ENCODE peak calls at places on chromosomes 16 and 17, in four cellular contexts. One of them, this sample, is unnamed.

GRCh38 chr16:66370786-66371684 is 4.5 kb downstream of the CDH5 start:
- DNase-seq in activated CD8-positive, alpha-beta T cell treated with anti-CD3 and anti-CD28 coated beads for 36 hours: no peak
- DNase-seq in nephron progenitor cell: no peak
- DNase-seq in astrocyte of the cerebellum: no peak
- DNase-seq in this sample: no peak

GRCh38 chr17:12727076-12727750 is 61.5 kb downstream of the MYOCD start:
- DNase-seq in activated CD8-positive, alpha-beta T cell treated with anti-CD3 and anti-CD28 coated beads for 36 hours: no peak
- DNase-seq in astrocyte of the cerebellum: no peak
- DNase-seq in nephron progenitor cell: no peak
- DNase-seq in this sample: no peak

GRCh38 chr17:68382582-68383085 is 74.7 kb downstream of the WIPI1 start:
- DNase-seq in astrocyte of the cerebellum: no peak
- DNase-seq in nephron progenitor cell: no peak
- DNase-seq in activated CD8-positive, alpha-beta T cell treated with anti-CD3 and anti-CD28 coated beads for 36 hours: no peak
- DNase-seq in this sample: no peak

GRCh38 chr16:67023689-67024088 is 5.3 kb upstream of the CBFB start:
- DNase-seq in activated CD8-positive, alpha-beta T cell treated with anti-CD3 and anti-CD28 coated beads for 36 hours: no peak
- DNase-seq in nephron progenitor cell: no peak
- DNase-seq in astrocyte of the cerebellum: no peak
- DNase-seq in this sample: no peak

GRCh38 chr17:76631821-76632565 is 11.6 kb downstream of the ST6GALNAC1 start:
- DNase-seq in astrocyte of the cerebellum: no peak
- DNase-seq in nephron progenitor cell: no peak
- DNase-seq in activated CD8-positive, alpha-beta T cell treated with anti-CD3 and anti-CD28 coated beads for 36 hours: no peak
- DNase-seq in this sample: no peak

GRCh38 chr17:47735139-47735464 is 2.1 kb downstream of the TBX21 start:
- DNase-seq in activated CD8-positive, alpha-beta T cell treated with anti-CD3 and anti-CD28 coated beads for 36 hours: no peak
- DNase-seq in nephron progenitor cell: no peak
- DNase-seq in astrocyte of the cerebellum: no peak
- DNase-seq in this sample: no peak

GRCh38 chr17:33989357-33990148 is 265.5 kb upstream of the CCL2 start:
- DNase-seq in activated CD8-positive, alpha-beta T cell treated with anti-CD3 and anti-CD28 coated beads for 36 hours: no peak
- DNase-seq in nephron progenitor cell: no peak
- DNase-seq in astrocyte of the cerebellum: no peak
- DNase-seq in this sample: no peak

GRCh38 chr17:13269196-13269595 is 251.4 kb upstream of the ELAC2 start:
- DNase-seq in activated CD8-positive, alpha-beta T cell treated with anti-CD3 and anti-CD28 coated beads for 36 hours: no peak
- DNase-seq in astrocyte of the cerebellum: no peak
- DNase-seq in nephron progenitor cell: no peak
- DNase-seq in this sample: no peak

GRCh38 chr17:8900626-8901585 is 33.4 kb upstream of the PIK3R6 start:
- DNase-seq in activated CD8-positive, alpha-beta T cell treated with anti-CD3 and anti-CD28 coated beads for 36 hours: peak; percentile 65
- DNase-seq in astrocyte of the cerebellum: no peak
- DNase-seq in nephron progenitor cell: no peak
- DNase-seq in this sample: peak; percentile 84

GRCh38 chr16:80527297-80527696 is 13.5 kb upstream of the DYNLRB2 start:
- DNase-seq in nephron progenitor cell: peak; percentile 17
- DNase-seq in activated CD8-positive, alpha-beta T cell treated with anti-CD3 and anti-CD28 coated beads for 36 hours: peak; percentile 72
- DNase-seq in astrocyte of the cerebellum: no peak
- DNase-seq in this sample: no peak
- TF ChIP-seq CTCF in nephron progenitor cell: peak; percentile 51
- TF ChIP-seq CTCF in activated CD8-positive, alpha-beta T cell treated with anti-CD3 and anti-CD28 coated beads for 36 hours: peak; percentile 79
- TF ChIP-seq CTCF in astrocyte of the cerebellum: peak; percentile 46
- TF ChIP-seq CTCF in this sample: peak; percentile 77

DNA sequence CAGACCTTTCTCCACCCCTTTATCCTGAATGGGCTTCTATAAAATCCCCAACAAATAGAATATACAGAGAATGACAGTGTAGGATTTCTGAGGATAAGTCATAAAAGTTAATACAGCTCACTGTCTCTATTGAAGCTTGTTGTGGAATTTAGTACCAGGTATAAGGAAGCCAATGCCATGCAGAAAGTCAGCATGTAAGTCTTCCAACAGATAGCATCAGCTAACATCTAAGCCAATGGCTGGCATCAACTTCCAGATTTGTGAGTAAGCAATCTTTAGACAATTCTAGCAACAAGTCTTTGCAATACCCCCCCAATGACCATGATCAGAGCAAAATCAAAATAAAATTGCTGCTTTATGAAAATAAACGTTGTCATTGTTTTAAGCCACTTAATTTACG is 22.5 kb upstream of the LRRC37A3 start:
- DNase-seq in nephron progenitor cell: no peak
- DNase-seq in astrocyte of the cerebellum: no peak
- DNase-seq in activated CD8-positive, alpha-beta T cell treated with anti-CD3 and anti-CD28 coated beads for 36 hours: no peak
- DNase-seq in this sample: no peak
- TF ChIP-seq CTCF in nephron progenitor cell: no peak
- TF ChIP-seq CTCF in astrocyte of the cerebellum: no peak
- TF ChIP-seq CTCF in activated CD8-positive, alpha-beta T cell treated with anti-CD3 and anti-CD28 coated beads for 36 hours: no peak
- TF ChIP-seq CTCF in this sample: no peak

DNA sequence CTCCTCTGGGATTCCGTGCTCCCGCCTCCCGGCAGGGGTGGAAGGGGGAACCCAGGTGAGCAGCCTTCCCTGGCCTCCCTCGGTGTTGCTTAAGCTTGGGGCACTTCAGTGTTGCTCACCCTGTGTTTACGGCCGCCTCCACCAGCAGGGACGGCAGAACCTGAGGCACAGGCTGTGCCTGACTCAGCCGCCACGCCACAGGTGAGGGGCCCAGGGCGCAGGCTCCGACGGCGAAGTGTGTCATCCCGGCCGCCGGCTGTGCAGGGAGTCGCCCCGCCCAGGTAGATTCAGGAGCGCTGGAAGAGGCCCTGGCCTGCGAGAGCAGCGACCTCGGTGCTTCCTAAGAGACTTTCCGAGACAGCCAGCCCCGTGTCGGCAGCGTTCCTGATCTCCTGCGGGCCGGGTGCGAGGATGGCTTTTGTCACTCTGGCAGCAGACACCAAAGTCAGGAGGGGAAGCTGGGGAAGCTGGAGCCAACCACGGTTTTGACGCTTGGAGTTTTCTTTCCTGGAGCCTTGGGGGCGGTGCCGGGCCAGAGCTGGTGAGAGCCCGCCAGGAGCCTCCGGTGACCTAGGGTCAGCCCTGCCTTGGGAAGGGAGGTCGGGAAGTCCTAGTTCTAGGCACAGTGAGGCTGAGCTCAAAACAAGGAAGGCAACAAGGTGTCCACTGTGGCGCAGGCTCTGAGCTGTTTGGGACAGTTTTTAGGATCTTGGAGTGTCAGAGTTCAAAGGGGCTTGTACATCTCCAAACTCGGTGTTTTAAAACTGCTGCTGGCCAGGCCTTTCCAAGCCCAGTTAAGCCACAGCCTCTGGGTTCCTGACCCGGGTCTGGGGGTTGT is 2.1 kb downstream of the GSE1 start:
- DNase-seq in activated CD8-positive, alpha-beta T cell treated with anti-CD3 and anti-CD28 coated beads for 36 hours: peak; percentile 89
- DNase-seq in nephron progenitor cell: peak; percentile 61
- DNase-seq in astrocyte of the cerebellum: no peak
- DNase-seq in this sample: no peak
- TF ChIP-seq CTCF in activated CD8-positive, alpha-beta T cell treated with anti-CD3 and anti-CD28 coated beads for 36 hours: no peak
- TF ChIP-seq CTCF in nephron progenitor cell: no peak
- TF ChIP-seq CTCF in astrocyte of the cerebellum: no peak
- TF ChIP-seq CTCF in this sample: no peak

DNA sequence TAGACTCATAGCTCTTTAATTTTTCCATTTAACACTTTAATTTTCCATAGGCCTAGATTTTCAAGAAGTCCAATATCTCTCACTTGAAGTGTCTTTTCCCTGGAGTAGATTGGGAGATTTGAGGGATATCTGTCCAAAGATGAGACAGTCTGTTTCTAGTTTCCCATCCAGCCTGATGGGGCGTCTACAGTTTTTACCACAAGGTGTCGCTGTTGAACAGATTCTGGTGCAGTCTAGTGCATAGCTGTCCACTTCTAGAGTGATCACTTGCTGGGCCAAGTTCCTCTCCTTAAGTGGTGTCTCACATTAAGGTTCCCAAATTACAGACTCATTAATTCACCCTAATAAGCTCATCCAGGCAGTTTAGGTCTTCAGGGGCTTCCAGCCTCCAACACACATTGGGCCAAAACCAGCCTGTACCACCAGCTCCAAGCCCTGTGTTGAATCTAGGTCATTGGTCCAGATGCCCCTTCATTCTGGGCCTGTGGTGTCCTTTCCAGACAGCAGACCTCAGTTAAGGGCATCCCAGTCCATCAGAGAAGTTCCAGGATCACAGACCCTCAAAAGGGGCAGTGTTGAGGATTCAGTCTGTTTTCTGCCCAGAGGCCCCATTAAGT is 9.4 kb downstream of the SNX20 start:
- DNase-seq in nephron progenitor cell: peak; percentile 38
- DNase-seq in astrocyte of the cerebellum: no peak
- DNase-seq in activated CD8-positive, alpha-beta T cell treated with anti-CD3 and anti-CD28 coated beads for 36 hours: peak; percentile 77
- DNase-seq in this sample: no peak
- TF ChIP-seq CTCF in nephron progenitor cell: peak; percentile 47
- TF ChIP-seq CTCF in astrocyte of the cerebellum: peak; percentile 44
- TF ChIP-seq CTCF in activated CD8-positive, alpha-beta T cell treated with anti-CD3 and anti-CD28 coated beads for 36 hours: peak; percentile 92
- TF ChIP-seq CTCF in this sample: peak; percentile 54

GRCh38 chr16:19172098-19172780 is 4.2 kb downstream of the SYT17 start:
- DNase-seq in astrocyte of the cerebellum: no peak
- DNase-seq in activated CD8-positive, alpha-beta T cell treated with anti-CD3 and anti-CD28 coated beads for 36 hours: no peak
- DNase-seq in nephron progenitor cell: no peak
- DNase-seq in this sample: no peak
- TF ChIP-seq CTCF in astrocyte of the cerebellum: no peak
- TF ChIP-seq CTCF in activated CD8-positive, alpha-beta T cell treated with anti-CD3 and anti-CD28 coated beads for 36 hours: no peak
- TF ChIP-seq CTCF in nephron progenitor cell: no peak
- TF ChIP-seq CTCF in this sample: no peak

GRCh38 chr17:75063626-75064025 is 16.6 kb downstream of the KCTD2 start:
- DNase-seq in astrocyte of the cerebellum: no peak
- DNase-seq in activated CD8-positive, alpha-beta T cell treated with anti-CD3 and anti-CD28 coated beads for 36 hours: no peak
- DNase-seq in nephron progenitor cell: no peak
- DNase-seq in this sample: no peak

GRCh38 chr17:75064460-75064859 is 17.4 kb downstream of the KCTD2 start:
- DNase-seq in nephron progenitor cell: no peak
- DNase-seq in astrocyte of the cerebellum: no peak
- DNase-seq in activated CD8-positive, alpha-beta T cell treated with anti-CD3 and anti-CD28 coated beads for 36 hours: no peak
- DNase-seq in this sample: no peak

GRCh38 chr17:75064040-75064439 is 17.0 kb downstream of the KCTD2 start:
- DNase-seq in nephron progenitor cell: no peak
- DNase-seq in astrocyte of the cerebellum: no peak
- DNase-seq in activated CD8-positive, alpha-beta T cell treated with anti-CD3 and anti-CD28 coated beads for 36 hours: no peak
- DNase-seq in this sample: no peak

GRCh38 chr17:75065562-75066151 is 18.6 kb downstream of the KCTD2 start:
- DNase-seq in activated CD8-positive, alpha-beta T cell treated with anti-CD3 and anti-CD28 coated beads for 36 hours: peak; percentile 30
- DNase-seq in astrocyte of the cerebellum: no peak
- DNase-seq in nephron progenitor cell: no peak
- DNase-seq in this sample: no peak

GRCh38 chr17:75064867-75065561 is 18.0 kb downstream of the KCTD2 start:
- DNase-seq in activated CD8-positive, alpha-beta T cell treated with anti-CD3 and anti-CD28 coated beads for 36 hours: no peak
- DNase-seq in nephron progenitor cell: no peak
- DNase-seq in astrocyte of the cerebellum: no peak
- DNase-seq in this sample: no peak
- TF ChIP-seq CTCF in activated CD8-positive, alpha-beta T cell treated with anti-CD3 and anti-CD28 coated beads for 36 hours: no peak
- TF ChIP-seq CTCF in nephron progenitor cell: no peak
- TF ChIP-seq CTCF in astrocyte of the cerebellum: no peak
- TF ChIP-seq CTCF in this sample: no peak

GRCh38 chr17:29617125-29617480 is 5.6 kb downstream of the CORO6 start:
- DNase-seq in nephron progenitor cell: peak; percentile 82
- DNase-seq in astrocyte of the cerebellum: no peak
- DNase-seq in activated CD8-positive, alpha-beta T cell treated with anti-CD3 and anti-CD28 coated beads for 36 hours: peak; percentile 97
- DNase-seq in this sample: no peak
- TF ChIP-seq CTCF in nephron progenitor cell: peak; percentile 44
- TF ChIP-seq CTCF in astrocyte of the cerebellum: peak; percentile 61
- TF ChIP-seq CTCF in activated CD8-positive, alpha-beta T cell treated with anti-CD3 and anti-CD28 coated beads for 36 hours: peak; percentile 66
- TF ChIP-seq CTCF in this sample: peak; percentile 93